ENCODE peak calls at places on chromosomes 7 and 10, in six cellular contexts. W is A549, X is IMR-90, D is tibial artery, Z is cardiac muscle cell, F is left ventricle myocardium inferior. P is an unnamed sample.

GRCh38 chr7:128842674-128843641 is 12.8 kb downstream of the FLNC start:
- DNase-seq in W (no peak), X (no peak), D (no peak), Z (no peak), F (peak; percentile 12), P (no peak)

GRCh38 chr10:30493609-30494530 is 59.9 kb downstream of the MAP3K8 start:
- DNase-seq in W (peak; percentile 38), X (peak; percentile 66), D (peak; percentile 78), Z (peak; percentile 40), F (peak; percentile 35), P (no peak)

GRCh38 chr10:69319911-69320316 is 41.6 kb downstream of the HK1 start:
- DNase-seq in W (no peak), X (no peak), D (no peak), Z (no peak), F (no peak), P (no peak)

GRCh38 chr7:92680458-92680857 is 90.3 kb upstream of the FAM133B start:
- DNase-seq in W (no peak), X (peak; percentile 26), D (no peak), Z (no peak), F (no peak), P (no peak)

GRCh38 chr10:69360485-69361302 is 56.0 kb downstream of the TACR2 start:
- DNase-seq in W (peak; percentile 83), X (peak; percentile 93), D (peak; percentile 92), Z (peak; percentile 92), F (peak; percentile 74), P (peak; percentile 80)

GRCh38 chr7:20562461-20562860 is 53.0 kb upstream of the ABCB5 start:
- DNase-seq in W (no peak), X (no peak), D (no peak), Z (no peak), F (no peak), P (no peak)

GRCh38 chr7:24717694-24718320 is 39.5 kb downstream of the GSDME start:
- DNase-seq in W (no peak), X (no peak), D (peak; percentile 29), Z (peak; percentile 56), F (no peak), P (no peak)

GRCh38 chr10:129550658-129551057 is 83.6 kb downstream of the MGMT start:
- DNase-seq in W (no peak), X (no peak), D (no peak), Z (no peak), F (no peak), P (no peak)

GRCh38 chr7:46321556-46322205 is 400.6 kb upstream of the IGFBP3 start:
- DNase-seq in W (peak; percentile 31), X (peak; percentile 68), D (no peak), Z (peak; percentile 79), F (no peak), P (no peak)

GRCh38 chr7:20954711-20955641 is 168.3 kb upstream of the SP8 start:
- DNase-seq in W (no peak), X (no peak), D (no peak), Z (no peak), F (no peak), P (no peak)

GRCh38 chr7:24979470-24979862 is 512 bp downstream of the OSBPL3 start:
- DNase-seq in W (peak; percentile 66), X (peak; percentile 72), D (peak; percentile 74), Z (peak; percentile 68), F (peak; percentile 61), P (peak; percentile 36)

GRCh38 chr10:117684211-117684610 is 141.7 kb downstream of the EMX2 start:
- DNase-seq in W (no peak), X (no peak), D (no peak), Z (no peak), F (no peak), P (no peak)

GRCh38 chr7:13165854-13166253 is 478.4 kb downstream of the ARL4A start:
- DNase-seq in W (no peak), X (no peak), D (no peak), Z (no peak), F (no peak), P (no peak)

GRCh38 chr10:64093304-64093703 is 572.1 kb downstream of the REEP3 start:
- DNase-seq in W (no peak), X (no peak), D (no peak), Z (no peak), F (no peak), P (no peak)

GRCh38 chr7:30549933-30550493 is 44.7 kb upstream of the GARS1 start:
- DNase-seq in W (no peak), X (no peak), D (no peak), Z (no peak), F (no peak), P (no peak)

DNA sequence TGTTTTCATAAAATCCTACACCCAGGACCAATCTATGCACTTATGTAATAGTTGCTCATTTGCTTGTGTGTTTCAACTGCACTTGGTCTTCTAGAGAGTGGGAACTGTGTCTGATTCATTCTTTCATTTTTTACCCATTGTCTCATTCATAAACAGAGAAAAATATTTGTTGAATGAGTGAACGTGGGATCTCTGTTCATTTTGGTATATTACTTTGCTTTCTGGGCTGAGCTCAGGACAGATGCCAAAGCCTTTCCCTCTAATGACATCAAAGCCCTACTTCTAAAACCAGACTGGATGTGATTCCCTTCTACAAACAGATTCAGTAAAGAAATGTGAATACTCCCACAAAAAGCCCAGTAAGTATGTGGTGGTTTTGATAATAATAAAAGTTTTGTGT is 145.2 kb downstream of the ST7 start:
- DNase-seq in W (no peak), X (peak; percentile 99), D (no peak), Z (peak; percentile 66), F (no peak), P (no peak)
- H3K27ac ChIP-seq in W (no peak overlapping the region), X (no peak overlapping the region), D (no peak overlapping the region), Z (no peak overlapping the region), F (no peak overlapping the region), P (no peak overlapping the region)

DNA sequence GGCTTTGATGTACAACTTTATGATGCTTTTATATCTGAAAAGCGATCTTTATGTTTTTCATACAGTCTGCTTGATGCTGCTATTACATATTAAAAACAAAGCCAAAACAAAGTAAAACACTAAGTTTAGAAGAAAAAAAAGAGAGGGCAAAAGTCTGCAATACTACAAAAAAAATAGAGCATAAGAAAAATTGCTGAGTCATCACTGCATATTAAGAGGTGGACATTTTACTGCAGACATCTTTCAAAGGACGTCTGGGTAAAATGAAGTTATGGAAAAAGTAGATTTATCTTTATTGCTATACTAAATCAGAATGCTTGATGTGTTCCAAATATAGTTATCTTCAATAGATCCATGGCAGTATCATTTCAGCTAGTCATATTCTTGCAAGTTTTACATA is 172.1 kb downstream of the MAGI2 start:
- DNase-seq in W (peak; percentile 5), X (no peak), D (no peak), Z (peak; percentile 24), F (no peak), P (no peak)
- H3K27ac ChIP-seq in W (peak overlapping the region; percentile 7), X (peak overlapping the region; percentile 38), D (no peak overlapping the region), Z (no peak overlapping the region), F (no peak overlapping the region), P (no peak overlapping the region)

GRCh38 chr7:6323936-6324701 is 51.7 kb upstream of the CYTH3 start:
- DNase-seq in W (no peak), X (no peak), D (no peak), Z (no peak), F (no peak), P (no peak)

GRCh38 chr7:6315786-6316185 is 43.4 kb upstream of the CYTH3 start:
- DNase-seq in W (no peak), X (no peak), D (no peak), Z (no peak), F (no peak), P (no peak)

GRCh38 chr7:6320791-6321190 is 48.4 kb upstream of the CYTH3 start:
- DNase-seq in W (no peak), X (no peak), D (no peak), Z (no peak), F (no peak), P (no peak)
- H3K27ac ChIP-seq in W (peak overlapping the region; percentile 28), X (no peak overlapping the region), D (no peak overlapping the region), Z (no peak overlapping the region), F (no peak overlapping the region), P (no peak overlapping the region)

DNA sequence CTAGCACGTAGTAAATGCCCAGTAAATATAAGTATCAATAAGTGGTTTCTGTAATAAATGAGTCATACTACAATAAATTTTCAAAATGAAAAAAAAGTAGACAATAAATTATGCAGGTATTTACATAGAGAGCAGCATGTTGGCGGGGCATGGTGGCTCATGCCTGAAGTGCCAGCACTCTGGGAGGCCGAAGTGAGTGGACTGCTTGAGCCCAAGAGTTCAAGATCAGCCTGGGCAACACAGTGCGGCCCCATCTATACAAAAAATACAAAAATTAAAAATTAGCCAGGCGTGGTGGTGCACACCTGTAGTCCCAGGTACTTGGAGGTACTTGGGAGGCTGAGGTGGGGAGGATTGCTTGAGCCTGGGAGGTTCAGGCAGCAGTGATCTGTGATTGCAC is 509.3 kb upstream of the KLF6 start:
- DNase-seq in W (no peak), X (no peak), D (no peak), Z (no peak), F (no peak), P (no peak)
- H3K27ac ChIP-seq in W (no peak overlapping the region), X (no peak overlapping the region), D (no peak overlapping the region), Z (no peak overlapping the region), F (no peak overlapping the region), P (no peak overlapping the region)

GRCh38 chr7:141014091-141014490 is 661 bp downstream of the MRPS33 start:
- DNase-seq in W (no peak), X (peak; percentile 5), D (no peak), Z (peak; percentile 51), F (no peak), P (no peak)
- H3K27ac ChIP-seq in W (peak overlapping the region; percentile 85), X (peak overlapping the region; percentile 22), D (peak overlapping the region; percentile 83), Z (peak overlapping the region; percentile 80), F (peak overlapping the region; percentile 95), P (peak overlapping the region; percentile 91)